ENCODE peak calls at places on chromosome 1, in eight cellular contexts. I is RKO; N is SHP77; B is NCI-H1105; L is fibroblast of lung; Z is adipocyte; O is tibial nerve; H is CD8-positive, alpha-beta T cell. S is an unnamed sample.
A peak's percentile ranks its signal among the peaks of the same experiment; 100 is the strongest.

GRCh38 chr1:80594013-80594412 is 1206.7 kb upstream of the ADGRL2 start:
- DNase-seq in N (no peak), H (no peak), I (no peak), Z (no peak), B (no peak), O (no peak), L (no peak), S (no peak)

GRCh38 chr1:18072066-18072465 is 35.5 kb upstream of the IGSF21 start:
- DNase-seq in L (no peak), I (no peak), O (no peak), H (no peak), N (peak; percentile 79), Z (no peak), B (no peak), S (no peak)

GRCh38 chr1:26391450-26391849 is 18.9 kb upstream of the ZNF683 start:
- DNase-seq in O (no peak), Z (peak; percentile 56), I (peak; percentile 48), N (peak; percentile 56), L (peak; percentile 45), B (no peak), H (peak; percentile 46), S (no peak)

GRCh38 chr1:230441630-230442029 is 15.5 kb upstream of the PGBD5 start:
- DNase-seq in H (no peak), I (no peak), Z (no peak), B (no peak), L (no peak), N (no peak), O (no peak), S (no peak)

GRCh38 chr1:125065092-125065820 is 3880.5 kb downstream of the SRGAP2C start:
- DNase-seq in L (no peak), Z (no peak), N (no peak), B (no peak), O (no peak), I (no peak), H (no peak), S (no peak)

GRCh38 chr1:86774305-86775304 is 70.2 kb downstream of the SH3GLB1 start:
- DNase-seq in L (peak; percentile 91), B (peak; percentile 69), O (peak; percentile 44), Z (peak; percentile 91), N (peak; percentile 84), H (no peak), I (peak; percentile 99), S (peak; percentile 26)

GRCh38 chr1:236002572-236002971 is 62.3 kb downstream of the NID1 start:
- DNase-seq in N (no peak), Z (no peak), L (no peak), H (no peak), I (no peak), B (no peak), O (no peak), S (no peak)

GRCh38 chr1:14083706-14084105 is 383.7 kb downstream of the PRDM2 start:
- DNase-seq in N (no peak), Z (no peak), B (no peak), H (no peak), L (no peak), I (no peak), O (no peak), S (no peak)

GRCh38 chr1:229897540-229897939 is 169.5 kb upstream of the GALNT2 start:
- DNase-seq in N (no peak), O (peak; percentile 5), H (no peak), L (no peak), I (no peak), B (no peak), Z (no peak), S (no peak)

GRCh38 chr1:26999440-26999987 is 6.0 kb downstream of the TRNP1 start:
- DNase-seq in N (no peak), Z (peak; percentile 99), I (no peak), H (no peak), O (peak; percentile 74), B (no peak), L (peak; percentile 98), S (no peak)

GRCh38 chr1:201562257-201562656 is 23.3 kb downstream of the NAV1 start:
- DNase-seq in I (no peak), B (no peak), N (no peak), O (no peak), H (no peak), Z (peak; percentile 96), L (peak; percentile 96), S (no peak)

S was measured in NCI-H748 treated with DMSO at 0.1 percent for 48 hours.